ENCODE peak calls at places on chromosomes 4 and X, in four cellular contexts. N is HCT116, X is upper lobe of left lung, T is Peyer's patch. P is an unnamed sample.

GRCh38 chr4:20318899-20319291 is 67.2 kb downstream of the SLIT2 start:
- DNase-seq in N (no peak), X (no peak), T (no peak), P (no peak)

GRCh38 chr4:158949094-158949493 is 153.8 kb upstream of the RAPGEF2 start:
- DNase-seq in N (no peak), X (no peak), T (no peak), P (no peak)

GRCh38 chr4:6333301-6334202 is 63.9 kb downstream of the WFS1 start:
- DNase-seq in N (no peak), X (no peak), T (no peak), P (no peak)

GRCh38 chr4:145177906-145178538 is 2.4 kb downstream of the OTUD4 start:
- DNase-seq in N (no peak), X (no peak), T (no peak), P (peak; percentile 42)

GRCh38 chrX:101639583-101639982 is 20.1 kb downstream of the ARMCX2 start:
- DNase-seq in N (no peak), X (no peak), T (no peak), P (no peak)

GRCh38 chrX:110320588-110320987 is 2.7 kb upstream of the AMMECR1 start:
- DNase-seq in N (no peak), X (no peak), T (no peak), P (no peak)

GRCh38 chr4:89995824-89996223 is 101.2 kb downstream of the MMRN1 start:
- DNase-seq in N (no peak), X (no peak), T (no peak), P (no peak)

GRCh38 chr4:28369504-28369903 is 1508.9 kb downstream of the STIM2 start:
- DNase-seq in N (no peak), X (no peak), T (no peak), P (no peak)

GRCh38 chr4:165518024-165518616 is 139.3 kb downstream of the CPE start:
- DNase-seq in N (no peak), X (no peak), T (no peak), P (no peak)

GRCh38 chr4:39406763-39407583 is at the start of gene KLB:
- DNase-seq in N (no peak), X (no peak), T (no peak), P (no peak)

GRCh38 chrX:23187819-23188218 is 146.8 kb upstream of the PTCHD1 start:
- DNase-seq in N (no peak), X (no peak), T (no peak), P (no peak)

GRCh38 chr4:138217567-138217966 is 24.6 kb downstream of the SLC7A11 start:
- DNase-seq in N (no peak), X (no peak), T (no peak), P (no peak)

GRCh38 chrX:41688835-41689234 is at the start of gene GPR34:
- DNase-seq in N (no peak), X (no peak), T (no peak), P (peak; percentile 5)

GRCh38 chr4:67220848-67221247 is 324.5 kb downstream of the CENPC start:
- DNase-seq in N (no peak), X (no peak), T (no peak), P (no peak)

DNA sequence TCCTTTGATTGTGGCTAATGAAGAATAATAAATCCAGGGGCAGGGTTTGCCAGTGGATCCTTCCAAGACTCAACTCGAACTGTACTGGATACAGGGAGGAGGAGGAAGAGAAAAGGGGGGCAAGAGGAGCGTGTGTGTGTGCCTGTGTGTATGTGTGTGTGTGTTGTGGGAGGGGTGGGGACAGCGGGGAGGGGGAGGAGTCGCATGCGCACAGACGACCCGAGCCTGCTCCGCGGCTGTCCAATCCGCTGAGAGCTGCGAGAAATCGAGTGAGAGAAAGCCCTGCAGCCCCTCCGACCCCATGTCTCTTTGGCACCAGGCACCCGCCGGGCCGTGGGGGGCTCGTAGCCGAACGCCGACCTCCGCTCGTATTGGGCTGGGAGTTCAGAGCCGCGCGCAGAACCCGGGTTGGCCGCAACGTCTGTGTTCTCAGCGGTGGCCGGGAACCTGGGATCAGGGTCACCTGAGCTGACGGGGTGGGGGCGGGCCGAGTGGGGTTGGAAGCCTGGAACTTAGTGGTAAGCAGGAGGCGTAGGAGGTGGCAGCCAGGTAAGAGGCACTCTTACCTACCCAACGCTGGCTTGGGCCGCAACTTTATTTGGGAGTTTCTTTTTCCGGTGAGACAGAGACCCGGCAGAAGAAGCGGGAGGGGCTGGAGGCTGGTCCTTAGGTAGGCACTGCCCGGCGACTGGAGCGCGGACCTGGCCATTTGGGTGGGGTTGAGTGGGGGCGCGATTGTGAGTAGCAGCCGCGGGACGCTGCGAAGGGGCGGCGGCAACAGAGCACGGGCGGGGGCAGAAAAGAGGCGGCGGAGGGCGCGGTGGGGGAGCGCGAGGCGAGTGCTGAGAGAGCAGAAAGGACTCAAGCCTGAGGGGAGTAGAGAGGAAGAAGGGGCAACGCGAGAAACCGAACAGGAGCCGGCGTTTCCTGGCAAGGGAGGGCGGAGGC is 566 bp upstream of the POU4F2 start:
- DNase-seq in N (no peak), X (no peak), T (no peak), P (no peak)
- H3K27me3 ChIP-seq in N (peaks cover 17% of the 10 kb centered on the region), X (peaks cover 12% of the 10 kb centered on the region), T (peaks cover 36% of the 10 kb centered on the region), P (peaks cover 81% of the 10 kb centered on the region)

GRCh38 chr4:151409470-151410313 is 716 bp downstream of the FHIP1A start:
- DNase-seq in N (peak; percentile 3), X (peak; percentile 58), T (no peak), P (peak; percentile 34)
- TF ChIP-seq POLR2A in N (no peak), X (no peak), T (peak; percentile 16), P (no peak)

GRCh38 chr4:122876456-122876855 is 45.9 kb downstream of the NUDT6 start:
- DNase-seq in N (no peak), X (no peak), T (no peak), P (no peak)

GRCh38 chr4:122875949-122876348 is 46.4 kb downstream of the NUDT6 start:
- DNase-seq in N (no peak), X (no peak), T (no peak), P (no peak)

GRCh38 chr4:122874194-122874593 is 47.6 kb downstream of the FGF2 start:
- DNase-seq in N (no peak), X (no peak), T (no peak), P (no peak)

GRCh38 chr4:122873146-122873545 is 46.5 kb downstream of the FGF2 start:
- DNase-seq in N (no peak), X (no peak), T (no peak), P (no peak)

GRCh38 chr4:122873752-122874151 is 47.1 kb downstream of the FGF2 start:
- DNase-seq in N (no peak), X (no peak), T (no peak), P (no peak)
- H3K4me3 ChIP-seq in N (no peak overlapping the region), X (no peak overlapping the region), T (no peak overlapping the region), P (no peak overlapping the region)

GRCh38 chr4:84482564-84483563 is 16.2 kb downstream of the NKX6-1 start:
- DNase-seq in N (no peak), X (no peak), T (no peak), P (no peak)
- H3K27me3 ChIP-seq in N (no peaks in the 10 kb centered on the region), X (peaks cover 18% of the 10 kb centered on the region), T (peaks cover 37% of the 10 kb centered on the region), P (peaks cover 73% of the 10 kb centered on the region)

DNA sequence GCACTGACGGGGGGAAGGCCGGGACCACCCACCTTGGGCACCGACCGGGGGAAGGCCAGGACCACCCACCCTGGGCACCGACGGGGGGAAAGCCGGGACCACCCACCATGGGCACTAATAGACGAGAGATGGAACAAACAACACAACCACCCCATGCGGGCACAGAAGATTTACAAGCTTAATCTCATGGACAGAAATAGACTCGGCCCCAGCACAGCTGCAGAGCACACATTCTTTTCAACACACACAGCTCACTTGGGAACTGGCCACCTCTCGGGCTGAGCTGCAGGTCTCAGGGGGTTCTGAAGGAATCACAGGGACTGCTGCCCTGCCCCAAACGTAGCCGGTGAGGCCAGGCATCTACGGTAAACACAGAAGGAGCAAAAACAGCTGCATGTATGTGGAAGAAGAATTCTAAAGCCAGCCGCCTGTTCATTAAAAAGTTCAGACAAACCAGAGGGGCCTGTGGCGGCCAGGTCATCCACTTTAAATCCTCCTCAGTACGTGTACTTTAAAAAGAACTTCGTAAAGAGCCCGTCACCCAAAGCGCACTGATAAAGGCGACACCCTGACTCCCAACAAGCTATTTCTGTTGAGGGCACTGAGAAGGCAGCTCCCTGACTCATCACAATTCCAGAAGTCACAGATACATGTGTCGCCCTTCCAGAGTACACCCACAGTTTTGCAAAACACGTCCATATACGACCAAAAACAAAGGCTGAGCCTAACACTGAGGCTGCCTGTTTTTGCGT is 17.7 kb downstream of the PPP2R3B start:
- DNase-seq in N (no peak), X (no peak), T (no peak), P (no peak)
- TF ChIP-seq POLR2A in N (no peak), X (no peak), T (no peak), P (no peak)

P was measured in adrenal gland.